ENCODE peak calls at places on chromosomes 12 and 14, in five cellular contexts. Q is HCT116, B is mesenchymal stem cell, X is DND-41, W is neural progenitor cell. U is an unnamed sample.

GRCh38 chr12:93315907-93316622 is 61.7 kb upstream of the NUDT4 start:
- DNase-seq in B (no peak), Q (no peak), W (no peak), X (no peak), U (no peak)

GRCh38 chr12:106128526-106129430 is 10.0 kb downstream of the NUAK1 start:
- DNase-seq in X (no peak), Q (no peak), W (no peak), B (no peak), U (no peak)

GRCh38 chr12:96208801-96209534 is 14.8 kb downstream of the ELK3 start:
- DNase-seq in X (peak), W (no peak), B (peak), Q (no peak), U (no peak)

GRCh38 chr12:32561931-32562341 is 117.2 kb upstream of the DNM1L start:
- DNase-seq in X (no peak), Q (no peak), B (peak), W (peak), U (no peak)

GRCh38 chr12:57227315-57228115 is 2.0 kb upstream of the SHMT2 start:
- DNase-seq in W (no peak), Q (no peak), X (no peak), B (no peak), U (peak)

GRCh38 chr14:68718033-68718725 is 74.7 kb downstream of the ZFP36L1 start:
- DNase-seq in Q (peak), B (no peak), W (no peak), X (peak), U (peak)

GRCh38 chr12:1348606-1349005 is 245.8 kb downstream of the FBXL14 start:
- DNase-seq in W (no peak), X (no peak), Q (no peak), B (no peak), U (no peak)

GRCh38 chr12:16189849-16190248 is 87.6 kb downstream of the SLC15A5 start:
- DNase-seq in B (no peak), Q (no peak), W (peak), X (no peak), U (peak)

GRCh38 chr12:68406134-68406576 is 74.0 kb upstream of the MDM1 start:
- DNase-seq in Q (no peak), W (peak), B (peak), X (no peak), U (peak)

GRCh38 chr12:90253142-90253541 is 544.5 kb upstream of the ATP2B1 start:
- DNase-seq in B (no peak), Q (no peak), X (no peak), W (no peak), U (no peak)

GRCh38 chr14:75249251-75249957 is 29.2 kb upstream of the FOS start:
- DNase-seq in W (peak), B (no peak), Q (no peak), X (peak), U (peak)

GRCh38 chr12:29200586-29200985 is 51.5 kb downstream of the FAR2 start:
- DNase-seq in Q (no peak), B (no peak), X (no peak), W (peak), U (no peak)

DNA sequence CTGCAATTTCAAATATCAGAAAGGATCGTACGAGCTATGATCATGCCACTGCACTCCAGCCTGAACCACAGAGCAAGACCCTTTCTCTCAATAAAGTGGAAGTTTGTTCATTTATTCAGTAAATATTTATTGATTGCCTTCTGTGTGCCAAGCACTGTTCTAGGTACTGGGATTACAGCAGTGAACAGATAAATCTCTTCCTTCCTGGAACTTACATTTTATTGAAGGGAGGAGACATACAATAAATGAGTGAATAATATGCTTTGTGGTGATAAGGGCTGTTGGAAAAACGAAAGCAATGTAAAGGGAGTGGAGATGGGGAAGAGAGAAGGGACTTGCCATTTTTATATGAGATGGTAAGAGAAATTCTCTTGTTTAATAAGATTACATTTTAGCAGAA is 1.6 kb downstream of the GSKIP start:
- DNase-seq in W (no peak), Q (no peak), B (no peak), X (no peak), U (no peak)
- H3K9ac ChIP-seq in W (no peak), Q (peak), B (peak), X (peak), U (no peak)

GRCh38 chr14:99095369-99095768 is 176.6 kb downstream of the BCL11B start:
- DNase-seq in W (no peak), B (no peak), Q (no peak), X (no peak), U (no peak)

GRCh38 chr14:99099051-99099787 is 172.8 kb downstream of the BCL11B start:
- DNase-seq in X (no peak), W (no peak), B (no peak), Q (no peak), U (no peak)

GRCh38 chr14:99098199-99098598 is 173.8 kb downstream of the BCL11B start:
- DNase-seq in X (no peak), W (no peak), B (no peak), Q (no peak), U (no peak)

GRCh38 chr14:99094901-99095300 is 177.1 kb downstream of the BCL11B start:
- DNase-seq in X (no peak), B (no peak), Q (no peak), W (no peak), U (no peak)

DNA sequence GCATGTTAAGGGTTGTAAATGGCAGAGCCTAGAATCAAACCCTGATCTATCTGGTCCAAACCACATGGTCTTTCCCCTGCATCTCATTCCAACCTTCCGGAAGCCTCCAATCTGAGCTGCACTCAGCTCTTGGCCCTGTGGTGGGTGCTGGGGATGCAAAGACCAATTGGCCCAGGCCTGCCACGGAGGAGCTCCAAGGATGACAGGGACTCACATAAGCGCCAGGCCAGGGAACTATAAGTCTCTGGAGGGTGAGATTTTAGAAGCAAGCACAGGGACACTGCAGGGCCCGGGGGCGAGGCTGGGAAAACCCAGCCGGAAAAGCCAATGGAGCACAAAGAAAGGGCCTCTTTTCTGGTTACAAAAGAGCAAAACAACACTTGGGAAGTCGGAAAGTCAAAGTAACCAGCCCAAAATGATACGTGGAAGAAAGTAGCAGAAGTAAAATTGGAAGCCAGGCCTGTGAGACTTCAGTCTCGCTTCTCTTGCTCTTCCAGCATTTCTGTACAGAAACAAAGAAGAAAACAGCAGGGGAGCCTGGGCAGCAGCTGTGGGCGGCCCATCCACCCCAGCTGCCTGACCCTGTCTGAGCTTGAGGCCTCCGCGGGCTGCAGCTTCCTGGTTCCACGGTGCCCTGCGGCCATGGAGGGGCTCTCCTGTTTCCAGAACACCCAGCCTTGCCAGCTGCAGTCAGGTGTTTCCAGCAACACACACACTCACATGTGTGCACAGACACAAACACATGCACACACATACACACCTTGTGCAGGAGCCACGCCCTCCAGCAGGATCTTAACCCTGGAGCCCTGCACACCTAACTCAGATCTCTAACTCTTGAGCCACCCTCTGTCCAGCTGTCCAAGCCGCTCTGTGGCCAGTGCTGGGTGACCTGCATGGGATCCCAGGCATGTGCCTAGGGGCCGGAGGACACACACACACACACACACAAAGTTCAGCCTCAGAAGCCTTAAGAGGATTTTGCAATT is 178.2 kb downstream of the BCL11B start:
- DNase-seq in Q (no peak), W (peak), X (no peak), B (no peak), U (no peak)
- H2AFZ ChIP-seq in Q (no peak), W (peak), X (no peak), B (no peak), U (no peak)

GRCh38 chr14:22190411-22191191 is 398.4 kb downstream of the DAD1 start:
- DNase-seq in X (no peak), B (peak), Q (no peak), W (no peak), U (peak)

GRCh38 chr14:22189873-22190272 is 399.2 kb downstream of the DAD1 start:
- DNase-seq in B (no peak), W (no peak), Q (no peak), X (no peak), U (no peak)

GRCh38 chr14:22194669-22195068 is 394.4 kb downstream of the DAD1 start:
- DNase-seq in Q (no peak), B (no peak), W (no peak), X (no peak), U (no peak)
- H3K9ac ChIP-seq in Q (no peak), B (no peak), W (no peak), X (no peak), U (no peak)

DNA sequence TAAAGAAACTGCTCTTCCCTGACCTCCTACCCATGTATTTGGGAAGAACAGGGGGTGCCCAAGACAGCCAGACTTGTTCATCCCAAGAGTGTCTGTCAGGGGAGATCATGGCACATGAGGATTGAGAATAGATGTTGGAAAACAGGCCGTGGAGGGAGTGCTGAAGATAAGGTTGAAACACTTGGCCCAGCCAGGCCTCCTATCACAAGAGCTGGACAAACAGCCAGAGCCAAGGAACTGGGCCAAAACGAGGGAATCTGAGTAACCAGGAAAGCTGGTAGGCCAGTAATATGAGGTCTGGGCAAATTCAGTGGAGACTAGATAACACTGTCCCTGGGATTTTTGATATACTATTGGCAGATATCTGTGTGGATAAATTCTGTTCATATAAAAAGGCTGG is 161.7 kb downstream of the TMX1 start:
- DNase-seq in W (no peak), X (no peak), Q (no peak), B (no peak), U (no peak)
- H2AFZ ChIP-seq in W (no peak), X (no peak), Q (no peak), B (no peak), U (no peak)

DNA sequence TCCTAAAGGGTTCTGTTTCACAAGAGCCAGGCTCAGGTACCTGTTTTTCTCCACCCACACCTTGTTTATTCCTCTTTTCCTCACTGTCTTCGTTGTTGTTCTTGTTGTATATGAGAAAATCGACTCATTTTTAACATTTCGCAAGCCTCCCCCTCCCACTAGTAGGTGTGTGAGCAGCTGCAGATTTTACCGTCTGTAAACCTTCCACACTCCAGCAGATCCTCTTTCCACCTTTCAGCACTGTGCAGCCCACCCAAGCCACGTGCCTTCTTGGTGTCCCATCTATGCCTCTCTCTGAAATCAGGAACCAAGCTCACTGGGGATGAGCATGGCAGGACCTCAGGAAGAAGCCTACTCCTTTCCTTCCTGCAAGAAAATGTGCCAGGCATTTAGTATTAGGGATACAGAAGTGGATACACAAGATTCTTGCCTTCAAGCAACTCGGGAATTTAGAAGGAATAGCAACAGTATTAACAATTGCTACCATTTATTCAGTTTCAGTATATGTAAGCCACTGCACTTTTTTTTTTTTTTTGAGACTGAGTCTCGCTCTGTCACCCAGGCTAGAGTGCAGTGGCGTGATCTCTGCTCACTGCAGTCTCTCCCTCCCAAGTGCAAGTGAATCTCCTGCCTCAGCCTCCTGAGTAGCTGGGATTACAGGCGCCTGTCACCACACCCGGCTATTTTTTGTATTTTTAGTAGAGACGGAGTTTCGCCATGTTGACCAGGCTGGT is 113.6 kb downstream of the CHST11 start:
- DNase-seq in Q (no peak), X (no peak), W (no peak), B (no peak), U (no peak)
- H3K9ac ChIP-seq in Q (no peak), X (peak), W (no peak), B (no peak), U (no peak)

GRCh38 chr12:112447106-112447505 is 28.4 kb downstream of the PTPN11 start:
- DNase-seq in W (no peak), B (no peak), Q (no peak), X (no peak), U (no peak)

GRCh38 chr12:112456029-112456428 is 37.3 kb downstream of the PTPN11 start:
- DNase-seq in W (no peak), X (no peak), B (no peak), Q (no peak), U (no peak)

GRCh38 chr12:112446008-112446725 is 27.4 kb downstream of the PTPN11 start:
- DNase-seq in X (no peak), B (no peak), W (no peak), Q (no peak), U (no peak)

GRCh38 chr12:112450725-112451124 is 32.0 kb downstream of the PTPN11 start:
- DNase-seq in Q (no peak), W (no peak), B (no peak), X (no peak), U (no peak)
- H2AFZ ChIP-seq in Q (no peak), W (no peak), B (no peak), X (no peak), U (no peak)

GRCh38 chr14:61471297-61471980 is 150.1 kb downstream of the PRKCH start:
- DNase-seq in X (peak), W (no peak), B (peak), Q (no peak), U (no peak)

GRCh38 chr14:61470261-61470953 is 149.0 kb downstream of the PRKCH start:
- DNase-seq in Q (no peak), B (peak), W (peak), X (peak), U (peak)

GRCh38 chr14:61469771-61470170 is 148.4 kb downstream of the PRKCH start:
- DNase-seq in W (no peak), B (no peak), X (no peak), Q (no peak), U (no peak)

GRCh38 chr14:61472025-61472672 is 150.8 kb downstream of the PRKCH start:
- DNase-seq in Q (no peak), X (peak), B (peak), W (no peak), U (peak)

DNA sequence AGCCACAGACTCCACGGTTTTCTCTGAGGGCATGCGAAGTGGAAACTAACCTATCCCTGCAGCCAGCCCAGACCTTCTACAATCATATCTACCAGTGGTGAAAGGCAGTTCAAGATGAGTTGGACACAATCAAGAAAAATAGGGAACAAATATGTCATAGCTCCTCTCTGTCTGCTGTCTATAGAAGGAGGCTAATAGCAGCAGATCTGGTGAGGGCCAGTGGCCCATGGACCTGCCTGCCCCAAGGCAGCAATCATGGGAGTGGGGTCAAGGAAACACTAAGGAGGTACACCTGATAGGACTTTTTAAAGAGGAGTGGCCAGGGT is 149.5 kb downstream of the PRKCH start:
- DNase-seq in B (no peak), X (no peak), Q (no peak), W (no peak), U (no peak)
- H3K9ac ChIP-seq in B (peak), X (peak), Q (no peak), W (no peak), U (peak)

DNA sequence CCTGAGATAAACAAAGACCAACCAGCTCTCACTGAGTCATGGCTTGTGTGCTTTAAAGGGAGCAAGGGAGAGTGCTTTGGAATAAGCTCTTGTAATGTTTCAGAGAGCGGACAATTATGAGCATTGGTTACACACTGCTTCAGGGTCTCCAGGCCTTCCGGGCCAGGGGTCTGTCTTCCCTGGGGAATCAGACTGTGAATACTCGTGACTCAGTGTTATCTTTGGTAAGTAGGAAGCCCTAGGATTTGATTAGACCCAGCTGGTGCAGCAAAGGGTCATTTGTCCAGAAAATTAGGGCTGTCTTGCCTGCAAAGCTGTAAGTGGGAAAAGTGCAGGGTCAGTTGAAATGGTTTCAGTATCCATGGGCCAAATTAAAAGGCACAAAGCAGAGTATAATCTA is 475.7 kb downstream of the MED13L start:
- DNase-seq in Q (no peak), B (no peak), W (no peak), X (no peak), U (no peak)
- H2AFZ ChIP-seq in Q (no peak), B (no peak), W (no peak), X (no peak), U (no peak)

U was measured in PC-3.